ENCODE peak calls at places on chromosomes 11 and 22, in ten cellular contexts. One of them, this sample, is unnamed.

GRCh38 chr11:2743427-2744110 is 43.8 kb upstream of the KCNQ1OT1 start:
- DNase-seq in sigmoid colon: no peak
- DNase-seq in substantia nigra: no peak
- DNase-seq in left ventricle myocardium inferior: peak; percentile 10
- DNase-seq in uterus: peak; percentile 16
- DNase-seq in CD4-positive, CD25-positive, alpha-beta regulatory T cell: no peak
- DNase-seq in aorta: peak; percentile 57
- DNase-seq in WERI-Rb-1: peak; percentile 14
- DNase-seq in OCI-LY7: no peak
- DNase-seq in IMR-90: no peak
- DNase-seq in this sample: no peak

GRCh38 chr22:38176170-38176741 is 5.4 kb downstream of the PLA2G6 start:
- DNase-seq in CD4-positive, CD25-positive, alpha-beta regulatory T cell: peak; percentile 57
- DNase-seq in sigmoid colon: peak; percentile 91
- DNase-seq in uterus: peak; percentile 66
- DNase-seq in substantia nigra: no peak
- DNase-seq in left ventricle myocardium inferior: peak; percentile 86
- DNase-seq in IMR-90: peak; percentile 98
- DNase-seq in aorta: peak; percentile 80
- DNase-seq in WERI-Rb-1: peak; percentile 51
- DNase-seq in OCI-LY7: no peak
- DNase-seq in this sample: peak; percentile 51

GRCh38 chr11:78731008-78731407 is 156.3 kb upstream of the NARS2 start:
- DNase-seq in WERI-Rb-1: no peak
- DNase-seq in OCI-LY7: no peak
- DNase-seq in substantia nigra: no peak
- DNase-seq in IMR-90: no peak
- DNase-seq in uterus: no peak
- DNase-seq in sigmoid colon: no peak
- DNase-seq in CD4-positive, CD25-positive, alpha-beta regulatory T cell: no peak
- DNase-seq in aorta: no peak
- DNase-seq in left ventricle myocardium inferior: no peak
- DNase-seq in this sample: no peak

GRCh38 chr11:559712-560304 is 730 bp downstream of the LMNTD2 start:
- DNase-seq in aorta: no peak
- DNase-seq in substantia nigra: no peak
- DNase-seq in IMR-90: no peak
- DNase-seq in OCI-LY7: no peak
- DNase-seq in sigmoid colon: no peak
- DNase-seq in WERI-Rb-1: no peak
- DNase-seq in CD4-positive, CD25-positive, alpha-beta regulatory T cell: no peak
- DNase-seq in left ventricle myocardium inferior: no peak
- DNase-seq in uterus: no peak
- DNase-seq in this sample: peak; percentile 68

GRCh38 chr11:3723014-3723708 is 52.0 kb upstream of the CHRNA10 start:
- DNase-seq in IMR-90: peak; percentile 99
- DNase-seq in OCI-LY7: no peak
- DNase-seq in substantia nigra: no peak
- DNase-seq in WERI-Rb-1: no peak
- DNase-seq in sigmoid colon: no peak
- DNase-seq in left ventricle myocardium inferior: no peak
- DNase-seq in uterus: no peak
- DNase-seq in CD4-positive, CD25-positive, alpha-beta regulatory T cell: no peak
- DNase-seq in aorta: no peak
- DNase-seq in this sample: no peak

GRCh38 chr11:94638902-94639373 is 71.8 kb downstream of the PIWIL4 start:
- DNase-seq in aorta: no peak
- DNase-seq in substantia nigra: no peak
- DNase-seq in sigmoid colon: no peak
- DNase-seq in left ventricle myocardium inferior: no peak
- DNase-seq in OCI-LY7: no peak
- DNase-seq in WERI-Rb-1: no peak
- DNase-seq in CD4-positive, CD25-positive, alpha-beta regulatory T cell: no peak
- DNase-seq in IMR-90: peak; percentile 50
- DNase-seq in uterus: no peak
- DNase-seq in this sample: no peak

GRCh38 chr11:14908214-14908880 is 16.3 kb upstream of the CYP2R1 start:
- DNase-seq in OCI-LY7: peak; percentile 56
- DNase-seq in IMR-90: peak; percentile 34
- DNase-seq in substantia nigra: no peak
- DNase-seq in WERI-Rb-1: peak; percentile 46
- DNase-seq in aorta: no peak
- DNase-seq in uterus: no peak
- DNase-seq in left ventricle myocardium inferior: no peak
- DNase-seq in sigmoid colon: no peak
- DNase-seq in CD4-positive, CD25-positive, alpha-beta regulatory T cell: peak; percentile 74
- DNase-seq in this sample: no peak

GRCh38 chr11:133985981-133986380 is 29.2 kb upstream of the IGSF9B start:
- DNase-seq in substantia nigra: no peak
- DNase-seq in CD4-positive, CD25-positive, alpha-beta regulatory T cell: no peak
- DNase-seq in uterus: no peak
- DNase-seq in OCI-LY7: no peak
- DNase-seq in sigmoid colon: no peak
- DNase-seq in WERI-Rb-1: no peak
- DNase-seq in left ventricle myocardium inferior: no peak
- DNase-seq in IMR-90: no peak
- DNase-seq in aorta: peak; percentile 61
- DNase-seq in this sample: no peak

GRCh38 chr11:78030429-78031325 is 7.6 kb upstream of the KCTD14 start:
- DNase-seq in IMR-90: peak; percentile 50
- DNase-seq in OCI-LY7: no peak
- DNase-seq in uterus: no peak
- DNase-seq in sigmoid colon: peak; percentile 77
- DNase-seq in CD4-positive, CD25-positive, alpha-beta regulatory T cell: no peak
- DNase-seq in aorta: peak; percentile 82
- DNase-seq in substantia nigra: peak; percentile 83
- DNase-seq in WERI-Rb-1: no peak
- DNase-seq in left ventricle myocardium inferior: peak; percentile 55
- DNase-seq in this sample: peak; percentile 88

GRCh38 chr11:45906965-45907591 is at the start of gene FREY1:
- DNase-seq in WERI-Rb-1: no peak
- DNase-seq in aorta: no peak
- DNase-seq in IMR-90: no peak
- DNase-seq in OCI-LY7: no peak
- DNase-seq in left ventricle myocardium inferior: no peak
- DNase-seq in sigmoid colon: no peak
- DNase-seq in uterus: no peak
- DNase-seq in substantia nigra: peak; percentile 38
- DNase-seq in CD4-positive, CD25-positive, alpha-beta regulatory T cell: no peak
- DNase-seq in this sample: no peak

GRCh38 chr11:45909594-45910475 is 2.8 kb upstream of the FREY1 start:
- DNase-seq in IMR-90: no peak
- DNase-seq in OCI-LY7: no peak
- DNase-seq in aorta: no peak
- DNase-seq in sigmoid colon: no peak
- DNase-seq in uterus: no peak
- DNase-seq in left ventricle myocardium inferior: no peak
- DNase-seq in substantia nigra: no peak
- DNase-seq in CD4-positive, CD25-positive, alpha-beta regulatory T cell: no peak
- DNase-seq in WERI-Rb-1: no peak
- DNase-seq in this sample: no peak

GRCh38 chr11:45906096-45906682 is 882 bp downstream of the FREY1 start:
- DNase-seq in WERI-Rb-1: no peak
- DNase-seq in IMR-90: no peak
- DNase-seq in OCI-LY7: no peak
- DNase-seq in CD4-positive, CD25-positive, alpha-beta regulatory T cell: no peak
- DNase-seq in left ventricle myocardium inferior: no peak
- DNase-seq in aorta: no peak
- DNase-seq in substantia nigra: no peak
- DNase-seq in sigmoid colon: no peak
- DNase-seq in uterus: no peak
- DNase-seq in this sample: peak; percentile 94

GRCh38 chr11:45905095-45905494 is 2.0 kb downstream of the FREY1 start:
- DNase-seq in substantia nigra: no peak
- DNase-seq in sigmoid colon: no peak
- DNase-seq in CD4-positive, CD25-positive, alpha-beta regulatory T cell: no peak
- DNase-seq in uterus: no peak
- DNase-seq in left ventricle myocardium inferior: no peak
- DNase-seq in aorta: peak; percentile 74
- DNase-seq in WERI-Rb-1: no peak
- DNase-seq in IMR-90: no peak
- DNase-seq in OCI-LY7: no peak
- DNase-seq in this sample: no peak

GRCh38 chr11:45907911-45908370 is 870 bp upstream of the FREY1 start:
- DNase-seq in aorta: no peak
- DNase-seq in left ventricle myocardium inferior: no peak
- DNase-seq in WERI-Rb-1: no peak
- DNase-seq in IMR-90: no peak
- DNase-seq in substantia nigra: no peak
- DNase-seq in sigmoid colon: peak; percentile 78
- DNase-seq in OCI-LY7: no peak
- DNase-seq in uterus: peak; percentile 47
- DNase-seq in CD4-positive, CD25-positive, alpha-beta regulatory T cell: no peak
- DNase-seq in this sample: peak; percentile 74
- H3K27ac ChIP-seq in aorta: no peak overlapping the region
- H3K27ac ChIP-seq in left ventricle myocardium inferior: no peak overlapping the region
- H3K27ac ChIP-seq in WERI-Rb-1: peak overlapping the region; percentile 42
- H3K27ac ChIP-seq in IMR-90: no peak overlapping the region
- H3K27ac ChIP-seq in substantia nigra: peak overlapping the region; percentile 67
- H3K27ac ChIP-seq in sigmoid colon: no peak overlapping the region
- H3K27ac ChIP-seq in OCI-LY7: no peak overlapping the region
- H3K27ac ChIP-seq in uterus: no peak overlapping the region
- H3K27ac ChIP-seq in CD4-positive, CD25-positive, alpha-beta regulatory T cell: no peak overlapping the region
- H3K27ac ChIP-seq in this sample: peak overlapping the region; percentile 77

GRCh38 chr22:29343313-29343805 is 27.9 kb upstream of the RASL10A start:
- DNase-seq in OCI-LY7: no peak
- DNase-seq in left ventricle myocardium inferior: peak; percentile 73
- DNase-seq in sigmoid colon: peak; percentile 78
- DNase-seq in CD4-positive, CD25-positive, alpha-beta regulatory T cell: no peak
- DNase-seq in uterus: no peak
- DNase-seq in aorta: no peak
- DNase-seq in WERI-Rb-1: peak; percentile 62
- DNase-seq in substantia nigra: no peak
- DNase-seq in IMR-90: peak; percentile 40
- DNase-seq in this sample: peak; percentile 89

GRCh38 chr22:29348956-29349355 is 33.5 kb upstream of the RASL10A start:
- DNase-seq in substantia nigra: no peak
- DNase-seq in left ventricle myocardium inferior: no peak
- DNase-seq in aorta: no peak
- DNase-seq in WERI-Rb-1: no peak
- DNase-seq in OCI-LY7: no peak
- DNase-seq in uterus: no peak
- DNase-seq in CD4-positive, CD25-positive, alpha-beta regulatory T cell: no peak
- DNase-seq in IMR-90: no peak
- DNase-seq in sigmoid colon: no peak
- DNase-seq in this sample: no peak

GRCh38 chr22:29344137-29344536 is 28.6 kb upstream of the RASL10A start:
- DNase-seq in OCI-LY7: no peak
- DNase-seq in uterus: peak; percentile 75
- DNase-seq in CD4-positive, CD25-positive, alpha-beta regulatory T cell: no peak
- DNase-seq in sigmoid colon: peak; percentile 94
- DNase-seq in WERI-Rb-1: no peak
- DNase-seq in IMR-90: peak; percentile 79
- DNase-seq in left ventricle myocardium inferior: peak; percentile 78
- DNase-seq in aorta: no peak
- DNase-seq in substantia nigra: no peak
- DNase-seq in this sample: peak; percentile 94

GRCh38 chr22:29345932-29346331 is 30.4 kb upstream of the RASL10A start:
- DNase-seq in WERI-Rb-1: no peak
- DNase-seq in sigmoid colon: no peak
- DNase-seq in substantia nigra: no peak
- DNase-seq in IMR-90: peak; percentile 4
- DNase-seq in uterus: no peak
- DNase-seq in CD4-positive, CD25-positive, alpha-beta regulatory T cell: no peak
- DNase-seq in left ventricle myocardium inferior: no peak
- DNase-seq in OCI-LY7: no peak
- DNase-seq in aorta: no peak
- DNase-seq in this sample: no peak

DNA sequence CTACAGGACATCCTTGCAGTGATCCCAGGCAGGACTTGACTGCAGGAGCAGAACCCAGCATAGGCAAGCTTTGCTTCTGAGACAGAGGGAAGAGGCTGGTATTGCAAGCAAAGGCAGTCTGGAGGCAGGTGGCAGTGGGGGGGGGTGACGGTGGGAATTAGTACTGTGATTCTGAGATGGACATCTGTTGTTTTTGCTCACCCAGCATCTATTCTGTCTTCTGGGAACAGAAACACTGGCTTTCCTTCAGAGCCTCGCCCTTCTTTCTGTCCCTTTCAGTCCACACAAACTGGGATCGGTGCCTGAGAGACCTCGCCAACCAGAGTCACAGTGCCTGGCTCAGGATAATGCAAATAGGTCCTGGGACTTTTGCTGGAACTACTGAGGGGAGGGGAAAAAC is 31.2 kb upstream of the RASL10A start:
- DNase-seq in aorta: no peak
- DNase-seq in OCI-LY7: no peak
- DNase-seq in substantia nigra: peak; percentile 35
- DNase-seq in left ventricle myocardium inferior: no peak
- DNase-seq in WERI-Rb-1: peak; percentile 92
- DNase-seq in sigmoid colon: no peak
- DNase-seq in CD4-positive, CD25-positive, alpha-beta regulatory T cell: no peak
- DNase-seq in uterus: no peak
- DNase-seq in IMR-90: no peak
- DNase-seq in this sample: no peak
- H3K27ac ChIP-seq in aorta: no peak overlapping the region
- H3K27ac ChIP-seq in OCI-LY7: peak overlapping the region; percentile 96
- H3K27ac ChIP-seq in substantia nigra: peak overlapping the region; percentile 64
- H3K27ac ChIP-seq in left ventricle myocardium inferior: peak overlapping the region; percentile 24
- H3K27ac ChIP-seq in WERI-Rb-1: peak overlapping the region; percentile 88
- H3K27ac ChIP-seq in sigmoid colon: peak overlapping the region; percentile 76
- H3K27ac ChIP-seq in CD4-positive, CD25-positive, alpha-beta regulatory T cell: no peak overlapping the region
- H3K27ac ChIP-seq in uterus: no peak overlapping the region
- H3K27ac ChIP-seq in IMR-90: no peak overlapping the region
- H3K27ac ChIP-seq in this sample: no peak overlapping the region

GRCh38 chr11:85869776-85870175 is 14.6 kb downstream of the CCDC83 start:
- DNase-seq in IMR-90: no peak
- DNase-seq in left ventricle myocardium inferior: no peak
- DNase-seq in uterus: no peak
- DNase-seq in substantia nigra: no peak
- DNase-seq in WERI-Rb-1: no peak
- DNase-seq in CD4-positive, CD25-positive, alpha-beta regulatory T cell: no peak
- DNase-seq in aorta: no peak
- DNase-seq in sigmoid colon: no peak
- DNase-seq in OCI-LY7: no peak
- DNase-seq in this sample: no peak

GRCh38 chr11:85874265-85874664 is 19.1 kb downstream of the CCDC83 start:
- DNase-seq in left ventricle myocardium inferior: no peak
- DNase-seq in sigmoid colon: no peak
- DNase-seq in CD4-positive, CD25-positive, alpha-beta regulatory T cell: no peak
- DNase-seq in uterus: no peak
- DNase-seq in OCI-LY7: no peak
- DNase-seq in substantia nigra: no peak
- DNase-seq in IMR-90: peak; percentile 62
- DNase-seq in aorta: no peak
- DNase-seq in WERI-Rb-1: no peak
- DNase-seq in this sample: no peak

GRCh38 chr11:85875505-85875904 is 20.3 kb downstream of the CCDC83 start:
- DNase-seq in aorta: no peak
- DNase-seq in substantia nigra: no peak
- DNase-seq in OCI-LY7: no peak
- DNase-seq in IMR-90: peak; percentile 83
- DNase-seq in WERI-Rb-1: no peak
- DNase-seq in uterus: no peak
- DNase-seq in sigmoid colon: no peak
- DNase-seq in left ventricle myocardium inferior: no peak
- DNase-seq in CD4-positive, CD25-positive, alpha-beta regulatory T cell: no peak
- DNase-seq in this sample: no peak
- H3K27ac ChIP-seq in aorta: no peak overlapping the region
- H3K27ac ChIP-seq in substantia nigra: no peak overlapping the region
- H3K27ac ChIP-seq in OCI-LY7: no peak overlapping the region
- H3K27ac ChIP-seq in IMR-90: no peak overlapping the region
- H3K27ac ChIP-seq in WERI-Rb-1: no peak overlapping the region
- H3K27ac ChIP-seq in uterus: no peak overlapping the region
- H3K27ac ChIP-seq in sigmoid colon: no peak overlapping the region
- H3K27ac ChIP-seq in left ventricle myocardium inferior: no peak overlapping the region
- H3K27ac ChIP-seq in CD4-positive, CD25-positive, alpha-beta regulatory T cell: no peak overlapping the region
- H3K27ac ChIP-seq in this sample: no peak overlapping the region

GRCh38 chr22:30292069-30292970 is 3.0 kb upstream of the CASTOR1 start:
- DNase-seq in substantia nigra: no peak
- DNase-seq in aorta: no peak
- DNase-seq in WERI-Rb-1: no peak
- DNase-seq in sigmoid colon: no peak
- DNase-seq in left ventricle myocardium inferior: no peak
- DNase-seq in CD4-positive, CD25-positive, alpha-beta regulatory T cell: no peak
- DNase-seq in uterus: no peak
- DNase-seq in IMR-90: no peak
- DNase-seq in OCI-LY7: no peak
- DNase-seq in this sample: no peak
- H3K27ac ChIP-seq in substantia nigra: peak overlapping the region; percentile 97
- H3K27ac ChIP-seq in aorta: no peak overlapping the region
- H3K27ac ChIP-seq in WERI-Rb-1: no peak overlapping the region
- H3K27ac ChIP-seq in sigmoid colon: peak overlapping the region; percentile 95
- H3K27ac ChIP-seq in left ventricle myocardium inferior: peak overlapping the region; percentile 96
- H3K27ac ChIP-seq in CD4-positive, CD25-positive, alpha-beta regulatory T cell: no peak overlapping the region
- H3K27ac ChIP-seq in uterus: peak overlapping the region; percentile 91
- H3K27ac ChIP-seq in IMR-90: no peak overlapping the region
- H3K27ac ChIP-seq in OCI-LY7: no peak overlapping the region
- H3K27ac ChIP-seq in this sample: peak overlapping the region; percentile 77